ENCODE peak calls at places on chromosome 3, in six cellular contexts. R is uterus, Z is cardiac fibroblast, F is body of pancreas, P is MM.1S, B is breast epithelium. A is an unnamed sample.

GRCh38 chr3:177905173-177905894 is 630.9 kb upstream of the KCNMB2 start:
- DNase-seq in R (no peak), Z (peak), F (no peak), P (no peak), B (no peak), A (no peak)

GRCh38 chr3:95197661-95198060 is 1134.8 kb downstream of the NSUN3 start:
- DNase-seq in R (no peak), Z (no peak), F (no peak), P (no peak), B (no peak), A (no peak)

GRCh38 chr3:190486201-190486865 is 27.6 kb upstream of the IL1RAP start:
- DNase-seq in R (no peak), Z (no peak), F (no peak), P (no peak), B (no peak), A (no peak)

GRCh38 chr3:151926956-151927355 is 53.5 kb downstream of the SUCNR1 start:
- DNase-seq in R (no peak), Z (no peak), F (no peak), P (no peak), B (no peak), A (no peak)

GRCh38 chr3:45792516-45793172 is 3.7 kb downstream of the SLC6A20 start:
- DNase-seq in R (no peak), Z (no peak), F (no peak), P (no peak), B (no peak), A (no peak)

GRCh38 chr3:31275038-31275562 is 257.6 kb upstream of the STT3B start:
- DNase-seq in R (no peak), Z (peak), F (peak), P (no peak), B (no peak), A (no peak)

GRCh38 chr3:6781103-6781502 is 79.8 kb upstream of the GRM7 start:
- DNase-seq in R (no peak), Z (no peak), F (no peak), P (no peak), B (no peak), A (no peak)

GRCh38 chr3:18389108-18389733 is 35.9 kb downstream of the SATB1 start:
- DNase-seq in R (no peak), Z (peak), F (peak), P (peak), B (no peak), A (no peak)

GRCh38 chr3:29521751-29522150 is 240.9 kb downstream of the RBMS3 start:
- DNase-seq in R (no peak), Z (peak), F (no peak), P (no peak), B (no peak), A (no peak)

GRCh38 chr3:170862618-170863374 is 7.2 kb downstream of the RPL22L1 start:
- DNase-seq in R (no peak), Z (peak), F (no peak), P (no peak), B (no peak), A (no peak)

GRCh38 chr3:106068795-106069194 is 200.0 kb upstream of the CBLB start:
- DNase-seq in R (no peak), Z (peak), F (no peak), P (peak), B (no peak), A (no peak)

GRCh38 chr3:72733676-72734075 is 114.6 kb downstream of the SHQ1 start:
- DNase-seq in R (no peak), Z (no peak), F (no peak), P (no peak), B (no peak), A (no peak)

GRCh38 chr3:171788546-171789351 is 21.5 kb downstream of the PLD1 start:
- DNase-seq in R (no peak), Z (peak), F (no peak), P (no peak), B (no peak), A (no peak)

GRCh38 chr3:61637088-61638051 is 76.0 kb downstream of the PTPRG start:
- DNase-seq in R (peak), Z (peak), F (peak), P (peak), B (no peak), A (peak)

GRCh38 chr3:16506451-16506850 is 7.0 kb downstream of the RFTN1 start:
- DNase-seq in R (no peak), Z (no peak), F (no peak), P (no peak), B (no peak), A (no peak)

GRCh38 chr3:124158174-124158812 is 166.4 kb upstream of the ROPN1 start:
- DNase-seq in R (peak), Z (no peak), F (no peak), P (no peak), B (no peak), A (no peak)

GRCh38 chr3:50268276-50268675 is 671 bp upstream of the SEMA3B start:
- DNase-seq in R (no peak), Z (no peak), F (no peak), P (no peak), B (no peak), A (no peak)

GRCh38 chr3:189838291-189838690 is 207.1 kb downstream of the TP63 start:
- DNase-seq in R (no peak), Z (no peak), F (no peak), P (no peak), B (no peak), A (no peak)

GRCh38 chr3:137970914-137971831 is 38.8 kb upstream of the CLDN18 start:
- DNase-seq in R (peak), Z (peak), F (peak), P (peak), B (peak), A (no peak)

GRCh38 chr3:49813497-49814174 is at the start of gene UBA7:
- DNase-seq in R (peak), Z (peak), F (peak), P (peak), B (no peak), A (no peak)

GRCh38 chr3:32842531-32842931 is 24.7 kb downstream of the TRIM71 start:
- DNase-seq in R (no peak), Z (no peak), F (no peak), P (peak), B (no peak), A (no peak)

GRCh38 chr3:11480663-11481298 is 162.9 kb downstream of the VGLL4 start:
- DNase-seq in R (peak), Z (no peak), F (peak), P (no peak), B (no peak), A (no peak)

GRCh38 chr3:98010194-98010882 is 24.8 kb downstream of the GABRR3 start:
- DNase-seq in R (no peak), Z (no peak), F (no peak), P (no peak), B (no peak), A (no peak)

GRCh38 chr3:58535531-58536500 is 1.2 kb downstream of the ACOX2 start:
- DNase-seq in R (peak), Z (peak), F (peak), P (no peak), B (no peak), A (no peak)

GRCh38 chr3:36944012-36944640 is 728 bp downstream of the TRANK1 start:
- DNase-seq in R (peak), Z (peak), F (peak), P (no peak), B (peak), A (no peak)

GRCh38 chr3:123803521-123803920 is 80.6 kb downstream of the MYLK start:
- DNase-seq in R (no peak), Z (no peak), F (no peak), P (no peak), B (no peak), A (no peak)

GRCh38 chr3:84836961-84837360 is 121.8 kb upstream of the CADM2 start:
- DNase-seq in R (no peak), Z (no peak), F (peak), P (no peak), B (peak), A (no peak)

GRCh38 chr3:27666708-27667107 is 55.4 kb downstream of the EOMES start:
- DNase-seq in R (peak), Z (peak), F (peak), P (no peak), B (no peak), A (no peak)

GRCh38 chr3:127849368-127849767 is 27.1 kb upstream of the MGLL start:
- DNase-seq in R (no peak), Z (no peak), F (no peak), P (no peak), B (no peak), A (no peak)

DNA sequence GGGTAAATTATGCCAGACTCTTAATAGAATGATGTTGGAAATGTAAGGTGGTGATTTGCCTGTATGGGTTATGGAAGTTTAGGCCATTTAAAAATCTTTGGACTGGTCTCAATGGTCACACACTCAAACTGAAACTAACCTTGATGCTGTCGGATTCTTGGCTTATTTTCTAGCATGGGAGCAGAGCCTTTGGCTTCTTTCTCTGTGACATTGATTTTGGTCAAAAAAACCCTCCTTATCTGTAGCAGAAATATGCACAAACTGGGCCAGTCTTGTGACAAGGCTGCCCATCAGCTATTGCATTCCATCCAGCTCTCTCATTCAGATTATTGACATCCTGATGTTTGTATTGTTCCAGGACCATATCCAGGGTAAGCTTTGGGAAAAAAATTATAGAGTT is 35.9 kb downstream of the ARPP21 start:
- DNase-seq in R (no peak), Z (peak), F (no peak), P (no peak), B (no peak), A (no peak)
- H3K4me3 ChIP-seq in R (no peak), Z (no peak), F (no peak), P (no peak), B (no peak), A (no peak)

DNA sequence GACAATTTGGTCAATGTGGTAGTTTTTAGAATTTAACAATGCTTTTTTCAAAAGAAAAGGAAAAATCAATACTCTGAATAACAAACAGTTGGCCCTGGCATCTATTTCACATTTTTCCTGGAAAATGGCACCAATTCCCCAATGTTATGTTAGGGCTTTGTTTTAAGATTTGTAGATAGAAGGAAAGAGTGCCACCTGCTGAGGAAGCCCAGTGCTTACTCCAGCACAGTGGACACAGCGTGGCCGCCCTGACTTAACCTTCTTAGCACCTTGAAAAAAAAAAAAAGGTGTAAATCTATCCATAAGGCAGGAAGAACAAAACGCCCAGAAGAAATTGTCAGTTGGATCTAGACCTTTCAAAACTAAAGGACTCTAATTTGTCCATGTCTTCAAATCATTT is 110.7 kb upstream of the CNTN4 start:
- DNase-seq in R (no peak), Z (peak), F (peak), P (no peak), B (no peak), A (no peak)
- TF ChIP-seq CTCF in R (no peak), Z (no peak), F (peak), P (peak), B (no peak), A (no peak)

DNA sequence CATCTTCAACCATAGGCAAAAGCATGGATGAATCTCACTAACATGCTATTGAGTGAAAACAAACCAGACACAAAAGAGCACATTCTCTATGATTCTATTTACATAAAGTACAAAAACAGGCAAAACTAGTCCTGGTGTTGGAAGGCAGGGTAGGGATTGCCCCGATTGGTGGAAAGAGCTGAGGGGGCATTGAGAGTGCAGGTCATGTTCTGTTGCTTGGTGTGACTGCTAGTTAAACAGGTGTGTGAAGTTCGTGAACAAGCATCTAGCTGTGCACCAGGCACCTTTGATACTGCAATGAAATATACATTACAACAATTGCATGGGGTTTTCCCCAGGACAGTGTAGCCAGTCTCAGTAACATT is 26.3 kb upstream of the THRB start:
- DNase-seq in R (no peak), Z (no peak), F (no peak), P (no peak), B (no peak), A (no peak)
- H3K4me3 ChIP-seq in R (peak), Z (peak), F (peak), P (peak), B (peak), A (no peak)

GRCh38 chr3:100591411-100591810 is 18.0 kb upstream of the ADGRG7 start:
- DNase-seq in R (no peak), Z (no peak), F (no peak), P (no peak), B (no peak), A (no peak)

GRCh38 chr3:100590114-100590839 is 19.1 kb upstream of the ADGRG7 start:
- DNase-seq in R (peak), Z (peak), F (peak), P (peak), B (no peak), A (no peak)

GRCh38 chr3:100588251-100588650 is 21.1 kb upstream of the ADGRG7 start:
- DNase-seq in R (no peak), Z (no peak), F (no peak), P (no peak), B (no peak), A (no peak)

GRCh38 chr3:100586832-100587231 is 22.6 kb upstream of the ADGRG7 start:
- DNase-seq in R (no peak), Z (no peak), F (no peak), P (no peak), B (no peak), A (no peak)

GRCh38 chr3:100590840-100591147 is 18.6 kb upstream of the ADGRG7 start:
- DNase-seq in R (no peak), Z (no peak), F (no peak), P (no peak), B (no peak), A (no peak)
- TF ChIP-seq CTCF in R (no peak), Z (no peak), F (no peak), P (no peak), B (no peak), A (no peak)

GRCh38 chr3:195906865-195907729 is 1.3 kb downstream of the TNK2 start:
- DNase-seq in R (no peak), Z (no peak), F (peak), P (peak), B (no peak), A (no peak)
- H3K4me3 ChIP-seq in R (peak), Z (no peak), F (no peak), P (peak), B (peak), A (peak)

DNA sequence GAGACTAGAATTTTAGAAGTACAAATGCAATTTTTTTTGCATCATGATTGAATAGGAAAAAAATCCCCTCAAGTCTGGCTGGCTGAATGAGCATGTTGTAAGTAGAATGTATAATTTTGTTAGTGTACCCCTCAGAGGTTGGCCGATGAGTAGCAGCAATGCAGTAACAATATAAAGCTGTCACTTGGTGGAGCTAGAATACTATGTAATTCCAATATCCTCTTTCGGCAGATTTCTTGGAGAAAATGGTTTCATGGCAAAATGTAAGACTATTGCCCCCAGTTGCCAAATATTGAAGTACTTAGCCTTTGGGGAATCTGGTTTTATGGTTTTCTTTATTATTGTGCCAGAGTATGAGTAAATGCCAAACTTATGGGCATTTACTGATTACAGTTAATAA is 39.8 kb upstream of the SGO1 start:
- DNase-seq in R (no peak), Z (peak), F (peak), P (no peak), B (no peak), A (no peak)
- TF ChIP-seq CTCF in R (peak), Z (peak), F (peak), P (no peak), B (no peak), A (peak)

GRCh38 chr3:132569153-132569552 is 27.9 kb upstream of the ACKR4 start:
- DNase-seq in R (no peak), Z (peak), F (no peak), P (peak), B (no peak), A (no peak)

GRCh38 chr3:132561003-132561402 is 36.1 kb upstream of the ACKR4 start:
- DNase-seq in R (no peak), Z (no peak), F (no peak), P (no peak), B (no peak), A (no peak)

GRCh38 chr3:132568427-132568826 is 28.6 kb upstream of the ACKR4 start:
- DNase-seq in R (no peak), Z (no peak), F (no peak), P (peak), B (no peak), A (no peak)

GRCh38 chr3:132563409-132564074 is 33.5 kb upstream of the ACKR4 start:
- DNase-seq in R (no peak), Z (no peak), F (no peak), P (no peak), B (no peak), A (no peak)
- H3K4me3 ChIP-seq in R (no peak), Z (no peak), F (no peak), P (no peak), B (no peak), A (no peak)

GRCh38 chr3:126703512-126704493 is at the start of gene CHCHD6:
- DNase-seq in R (peak), Z (peak), F (peak), P (peak), B (peak), A (peak)
- TF ChIP-seq CTCF in R (no peak), Z (no peak), F (peak), P (peak), B (no peak), A (peak)

GRCh38 chr3:130679218-130679617 is 67.4 kb downstream of the PIK3R4 start:
- DNase-seq in R (no peak), Z (no peak), F (no peak), P (no peak), B (no peak), A (no peak)

GRCh38 chr3:130671545-130671944 is 75.1 kb downstream of the PIK3R4 start:
- DNase-seq in R (no peak), Z (no peak), F (no peak), P (no peak), B (no peak), A (no peak)

DNA sequence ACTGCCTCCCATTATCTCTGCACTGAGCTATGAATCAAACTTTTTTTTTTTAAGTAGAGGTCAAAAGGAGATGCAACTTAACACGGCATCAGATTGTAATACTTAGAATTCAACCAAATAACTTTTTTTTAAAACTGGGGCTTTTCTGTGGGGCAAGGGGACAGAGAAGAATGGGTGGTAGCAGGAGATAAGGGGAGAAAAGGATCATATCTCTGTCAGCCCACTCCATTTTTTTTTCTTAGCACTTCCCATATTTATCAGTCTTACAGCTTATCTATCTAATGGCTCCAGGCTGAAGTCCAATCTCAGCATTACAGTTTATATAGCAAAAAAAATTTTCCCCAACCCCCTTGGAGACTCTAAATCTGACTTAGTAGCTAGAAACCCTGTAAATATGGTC is 69.3 kb downstream of the PIK3R4 start:
- DNase-seq in R (no peak), Z (no peak), F (no peak), P (no peak), B (no peak), A (no peak)
- H3K4me3 ChIP-seq in R (no peak), Z (no peak), F (no peak), P (no peak), B (no peak), A (no peak)

DNA sequence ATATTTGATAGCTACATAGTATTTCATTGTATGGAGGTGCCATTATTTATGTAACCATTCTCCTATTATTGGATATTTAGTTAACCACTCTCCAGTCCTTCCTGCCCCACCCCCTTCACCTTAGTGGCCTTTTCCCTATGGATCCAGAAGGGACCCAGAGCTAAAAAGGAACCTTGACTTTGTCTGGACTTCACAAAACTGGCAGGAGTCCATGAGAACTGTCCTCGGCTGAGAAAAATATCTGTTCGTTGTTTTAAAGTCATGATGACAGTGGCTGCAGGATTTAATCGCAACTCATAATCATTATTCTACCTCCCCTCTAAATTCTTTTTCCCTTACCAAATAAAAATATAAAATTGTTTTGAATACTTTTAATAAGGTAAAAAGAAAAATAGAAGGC is 129.7 kb downstream of the CMSS1 start:
- DNase-seq in R (no peak), Z (no peak), F (no peak), P (no peak), B (no peak), A (no peak)
- TF ChIP-seq CTCF in R (no peak), Z (no peak), F (no peak), P (no peak), B (no peak), A (no peak)

A was measured in GM12864.